ENCODE peak calls at places on chromosome 22, in five cellular contexts. H is NCI-H446 treated with DMSO at 0.1 percent for 48 hours, S is nephron progenitor cell, B is head of caudate nucleus, W is iris pigment epithelial cell. C is an unnamed sample.

GRCh38 chr22:47012589-47013365 is 250.3 kb downstream of the TBC1D22A start:
- DNase-seq in H (no peak), S (no peak), B (no peak), W (no peak), C (no peak)

GRCh38 chr22:27668828-27669797 is 132.4 kb downstream of the MN1 start:
- DNase-seq in H (peak), S (no peak), B (no peak), W (peak), C (peak)

GRCh38 chr22:38925571-38926041 is 31.8 kb upstream of the APOBEC3A start:
- DNase-seq in H (no peak), S (no peak), B (no peak), W (no peak), C (no peak)

GRCh38 chr22:26527167-26527566 is 14.9 kb upstream of the TFIP11 start:
- DNase-seq in H (no peak), S (no peak), B (no peak), W (no peak), C (no peak)

GRCh38 chr22:23211622-23212021 is 31.3 kb downstream of the BCR start:
- DNase-seq in H (no peak), S (no peak), B (no peak), W (no peak), C (no peak)

GRCh38 chr22:26559961-26560575 is 29.9 kb downstream of the TPST2 start:
- DNase-seq in H (no peak), S (no peak), B (no peak), W (no peak), C (no peak)

GRCh38 chr22:37243402-37244113 is 511 bp downstream of the RAC2 start:
- DNase-seq in H (no peak), S (no peak), B (no peak), W (no peak), C (no peak)

GRCh38 chr22:38205261-38206128 is 3.7 kb downstream of the MAFF start:
- DNase-seq in H (peak), S (no peak), B (no peak), W (peak), C (peak)

GRCh38 chr22:43931771-43932170 is 8.2 kb downstream of the PNPLA3 start:
- DNase-seq in H (no peak), S (no peak), B (no peak), W (no peak), C (no peak)

GRCh38 chr22:19828035-19828401 is 26.7 kb downstream of the GNB1L start:
- DNase-seq in H (no peak), S (no peak), B (no peak), W (no peak), C (no peak)

GRCh38 chr22:29359469-29359868 is 28.9 kb downstream of the AP1B1 start:
- DNase-seq in H (peak), S (peak), B (peak), W (peak), C (peak)

GRCh38 chr22:42635531-42635930 is 4.9 kb downstream of the ATP5MGL start:
- DNase-seq in H (no peak), S (no peak), B (no peak), W (peak), C (peak)

GRCh38 chr22:35313311-35314121 is 13.8 kb downstream of the TOM1 start:
- DNase-seq in H (no peak), S (no peak), B (no peak), W (peak), C (no peak)

GRCh38 chr22:44668190-44668885 is 33.7 kb upstream of the PRR5 start:
- DNase-seq in H (no peak), S (peak), B (no peak), W (no peak), C (peak)

GRCh38 chr22:49608228-49608627 is 219.4 kb downstream of the BRD1 start:
- DNase-seq in H (no peak), S (no peak), B (no peak), W (no peak), C (peak)

GRCh38 chr22:20774882-20775281 is 969 bp downstream of the SERPIND1 start:
- DNase-seq in H (no peak), S (no peak), B (no peak), W (no peak), C (no peak)

GRCh38 chr22:36775589-36775965 is 342 bp downstream of the IFT27 start:
- DNase-seq in H (no peak), S (peak), B (peak), W (peak), C (peak)

GRCh38 chr22:20464096-20464614 is 26.5 kb upstream of the SCARF2 start:
- DNase-seq in H (no peak), S (no peak), B (no peak), W (no peak), C (no peak)

GRCh38 chr22:31122532-31123291 is at the start of gene INPP5J:
- DNase-seq in H (peak), S (peak), B (peak), W (peak), C (peak)

GRCh38 chr22:41480397-41480735 is 11.4 kb downstream of the ACO2 start:
- DNase-seq in H (no peak), S (no peak), B (no peak), W (peak), C (no peak)

GRCh38 chr22:20089977-20090729 is 10.1 kb downstream of the DGCR8 start:
- DNase-seq in H (no peak), S (no peak), B (no peak), W (peak), C (no peak)

GRCh38 chr22:41446057-41446501 is 522 bp downstream of the TOB2 start:
- DNase-seq in H (no peak), S (no peak), B (no peak), W (peak), C (no peak)

GRCh38 chr22:40308999-40309578 is 37.2 kb upstream of the ADSL start:
- DNase-seq in H (no peak), S (no peak), B (no peak), W (no peak), C (no peak)

GRCh38 chr22:39456262-39457046 is at the start of gene MGAT3:
- DNase-seq in H (no peak), S (no peak), B (no peak), W (no peak), C (no peak)

GRCh38 chr22:50434849-50435700 is 39.8 kb downstream of the SBF1 start:
- DNase-seq in H (no peak), S (no peak), B (no peak), W (no peak), C (peak)

GRCh38 chr22:43435851-43436535 is 24.2 kb downstream of the MPPED1 start:
- DNase-seq in H (peak), S (no peak), B (no peak), W (no peak), C (no peak)

GRCh38 chr22:46066691-46067090 is 83.6 kb upstream of the PPARA start:
- DNase-seq in H (no peak), S (no peak), B (peak), W (no peak), C (no peak)

GRCh38 chr22:46366327-46366731 is 30.8 kb downstream of the TRMU start:
- DNase-seq in H (no peak), S (no peak), B (no peak), W (no peak), C (no peak)

GRCh38 chr22:23012081-23012622 is 58.2 kb upstream of the GNAZ start:
- DNase-seq in H (no peak), S (no peak), B (no peak), W (no peak), C (no peak)

GRCh38 chr22:17780116-17780740 is 6.0 kb upstream of the BID start:
- DNase-seq in H (no peak), S (no peak), B (no peak), W (no peak), C (no peak)